ENCODE peak calls at places on chromosomes 6 and 20, in seven cellular contexts. A, Q, R, W, D, J and V are unnamed samples.
A peak's percentile ranks its signal among the peaks of the same experiment; 100 is the strongest.

GRCh38 chr20:23159923-23160445 is 73.9 kb upstream of the CD93 start:
- DNase-seq in A (no peak), W (no peak), J (no peak), Q (no peak), D (no peak), R (no peak), V (no peak)

GRCh38 chr6:28943223-28943556 is 19.4 kb upstream of the TRIM27 start:
- DNase-seq in Q (no peak), J (no peak), A (no peak), W (no peak), D (no peak), R (no peak), V (no peak)

GRCh38 chr6:14456941-14457340 is 339.4 kb downstream of the CD83 start:
- DNase-seq in W (no peak), D (no peak), Q (no peak), J (no peak), A (no peak), R (no peak), V (no peak)

GRCh38 chr6:71289039-71289801 is 609 bp downstream of the OGFRL1 start:
- DNase-seq in W (peak; percentile 43), A (peak; percentile 5), D (no peak), R (peak; percentile 54), Q (no peak), J (no peak), V (peak; percentile 51)

GRCh38 chr6:130671119-130672104 is 155.8 kb upstream of the SMLR1 start:
- DNase-seq in W (no peak), D (no peak), R (no peak), A (no peak), Q (peak; percentile 15), J (no peak), V (no peak)

GRCh38 chr6:39251406-39251805 is 22.1 kb upstream of the KCNK5 start:
- DNase-seq in Q (no peak), R (no peak), W (no peak), A (no peak), J (no peak), D (no peak), V (no peak)

GRCh38 chr6:124131259-124131658 is 327.6 kb downstream of the NKAIN2 start:
- DNase-seq in W (no peak), D (no peak), R (peak; percentile 84), A (no peak), Q (no peak), J (no peak), V (no peak)

GRCh38 chr6:148885920-148886845 is 139.4 kb downstream of the UST start:
- DNase-seq in A (peak; percentile 51), D (no peak), W (no peak), R (no peak), J (no peak), Q (no peak), V (peak; percentile 50)

GRCh38 chr6:42211726-42212125 is 5.9 kb downstream of the MRPS10 start:
- DNase-seq in A (no peak), R (no peak), D (no peak), Q (no peak), J (no peak), W (no peak), V (no peak)

GRCh38 chr6:100099189-100100074 is 105.4 kb upstream of the MCHR2 start:
- DNase-seq in R (peak; percentile 30), Q (peak; percentile 41), J (no peak), D (no peak), A (no peak), W (no peak), V (peak; percentile 46)

GRCh38 chr6:98203170-98203806 is 631.1 kb upstream of the POU3F2 start:
- DNase-seq in D (no peak), A (peak; percentile 49), Q (peak; percentile 0), W (no peak), R (peak; percentile 2), J (no peak), V (peak; percentile 61)

GRCh38 chr20:18224968-18225568 is 63.3 kb upstream of the ZNF133 start:
- DNase-seq in D (no peak), R (peak; percentile 54), A (peak; percentile 67), Q (peak; percentile 64), W (no peak), J (no peak), V (peak; percentile 54)

GRCh38 chr6:7157752-7158616 is 50.2 kb downstream of the RREB1 start:
- DNase-seq in J (peak; percentile 60), A (no peak), W (no peak), D (no peak), Q (peak; percentile 72), R (no peak), V (peak; percentile 78)

GRCh38 chr20:50124496-50124895 is 11.5 kb upstream of the UBE2V1 start:
- DNase-seq in W (no peak), R (no peak), Q (no peak), A (no peak), J (no peak), D (no peak), V (no peak)

GRCh38 chr6:138240476-138241245 is 22.4 kb upstream of the PBOV1 start:
- DNase-seq in W (no peak), A (no peak), J (no peak), D (no peak), R (peak; percentile 39), Q (no peak), V (peak; percentile 81)

GRCh38 chr20:32823078-32823477 is 3.3 kb downstream of the MAPRE1 start:
- DNase-seq in D (no peak), R (peak; percentile 93), Q (peak; percentile 82), W (no peak), A (no peak), J (peak; percentile 66), V (peak; percentile 74)

GRCh38 chr20:45191926-45192325 is 14.9 kb upstream of the SEMG1 start:
- DNase-seq in R (no peak), W (no peak), D (no peak), A (no peak), Q (no peak), J (no peak), V (no peak)

GRCh38 chr20:45193331-45193730 is 13.5 kb upstream of the SEMG1 start:
- DNase-seq in W (no peak), J (no peak), Q (no peak), R (no peak), A (no peak), D (no peak), V (no peak)

GRCh38 chr20:45187693-45188092 is 13.0 kb downstream of the PI3 start:
- DNase-seq in R (no peak), A (no peak), D (no peak), J (no peak), Q (no peak), W (no peak), V (no peak)

GRCh38 chr20:45189861-45190260 is 15.2 kb downstream of the PI3 start:
- DNase-seq in D (no peak), Q (no peak), R (no peak), W (no peak), A (no peak), J (no peak), V (no peak)

DNA sequence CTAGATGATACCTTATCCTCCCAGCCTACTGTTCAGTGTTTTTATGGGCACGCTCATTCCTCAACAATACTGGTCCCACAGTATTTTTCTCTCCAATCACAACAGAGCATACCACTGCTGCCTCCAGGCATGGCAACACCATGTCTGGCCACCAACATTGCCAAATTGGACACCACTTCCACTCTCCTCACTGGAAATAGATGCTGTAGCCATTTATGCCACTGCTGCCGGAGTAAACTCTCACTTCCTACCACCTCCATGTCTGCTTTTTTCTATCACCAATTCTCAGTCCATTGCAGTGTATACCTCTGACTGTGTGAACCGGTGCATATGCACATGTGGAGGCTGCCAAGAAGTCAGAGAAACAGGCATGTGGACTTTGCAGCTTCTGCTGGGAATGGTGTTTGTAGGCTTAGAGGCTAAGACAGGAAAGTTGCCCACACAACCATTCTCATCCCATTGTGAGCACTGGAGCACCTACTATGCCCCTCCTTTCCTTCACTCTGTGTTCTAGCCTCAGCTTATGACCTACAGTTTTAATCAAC is 14.4 kb downstream of the PI3 start:
- DNase-seq in J (no peak), D (no peak), A (no peak), Q (no peak), R (no peak), W (no peak), V (no peak)
- H3K4me1 ChIP-seq in J (no peaks in the 10 kb centered on the region), D (no peaks in the 10 kb centered on the region), A (no peaks in the 10 kb centered on the region), Q (no peaks in the 10 kb centered on the region), R (no peaks in the 10 kb centered on the region), W (no peaks in the 10 kb centered on the region), V (no peaks in the 10 kb centered on the region)

GRCh38 chr6:17867880-17868279 is 119.6 kb downstream of the KIF13A start:
- DNase-seq in J (no peak), R (peak; percentile 59), D (no peak), A (no peak), Q (peak; percentile 81), W (no peak), V (no peak)
- H2AK5ac ChIP-seq in J (no peak overlapping the region), R (no peak overlapping the region), D (no peak overlapping the region), A (no peak overlapping the region), Q (peak overlapping the region; percentile 18), W (no peak overlapping the region), V (no peak overlapping the region)

GRCh38 chr20:427401-427800 is 19.3 kb downstream of the RBCK1 start:
- DNase-seq in R (no peak), W (no peak), J (no peak), Q (no peak), D (no peak), A (no peak), V (no peak)

GRCh38 chr20:428658-429200 is 20.6 kb downstream of the RBCK1 start:
- DNase-seq in D (no peak), J (no peak), A (no peak), R (no peak), Q (no peak), W (peak; percentile 61), V (no peak)

GRCh38 chr20:430091-430999 is 22.2 kb downstream of the RBCK1 start:
- DNase-seq in A (no peak), J (no peak), R (no peak), W (no peak), Q (no peak), D (no peak), V (no peak)

GRCh38 chr20:427849-428657 is 20.0 kb downstream of the RBCK1 start:
- DNase-seq in R (no peak), A (no peak), D (no peak), J (no peak), Q (no peak), W (no peak), V (no peak)

DNA sequence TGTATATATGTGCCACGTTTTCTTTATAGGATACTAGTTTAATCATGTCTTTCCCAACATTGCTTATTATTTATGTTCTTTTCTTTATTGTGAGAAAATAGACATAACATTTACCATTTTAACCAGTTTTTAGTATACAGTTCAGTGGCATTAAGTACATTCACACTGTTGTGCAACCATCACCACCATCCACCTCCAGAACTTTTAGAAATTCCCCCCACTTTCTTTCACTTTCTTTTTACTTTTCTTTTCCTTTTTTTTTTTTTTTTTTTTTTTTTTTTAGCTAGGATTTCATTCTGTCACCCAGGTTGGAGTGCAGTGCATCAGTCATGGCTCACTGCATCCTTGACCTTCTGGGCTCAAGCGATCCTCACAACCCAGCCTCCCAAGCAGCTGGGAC is 18.5 kb downstream of the RBCK1 start:
- DNase-seq in Q (no peak), D (no peak), J (no peak), R (no peak), A (no peak), W (no peak), V (no peak)
- H4K8ac ChIP-seq in Q (no peak overlapping the region), D (no peak overlapping the region), J (no peak overlapping the region), R (no peak overlapping the region), A (no peak overlapping the region), W (no peak overlapping the region), V (no peak overlapping the region)

GRCh38 chr6:55290736-55291135 is 36.5 kb upstream of the GFRAL start:
- DNase-seq in Q (no peak), R (no peak), W (no peak), A (no peak), D (no peak), J (peak; percentile 42), V (no peak)
- H3K4me1 ChIP-seq in Q (no peaks in the 10 kb centered on the region), R (no peaks in the 10 kb centered on the region), W (no peaks in the 10 kb centered on the region), A (no peaks in the 10 kb centered on the region), D (no peaks in the 10 kb centered on the region), J (no peaks in the 10 kb centered on the region), V (no peaks in the 10 kb centered on the region)

GRCh38 chr6:56552212-56553130 is 90.2 kb downstream of the DST start:
- DNase-seq in D (no peak), W (no peak), R (peak; percentile 52), A (no peak), J (peak; percentile 30), Q (peak; percentile 76), V (no peak)
- H2AK5ac ChIP-seq in D (no peak overlapping the region), W (no peak overlapping the region), R (peak overlapping the region; percentile 69), A (no peak overlapping the region), J (no peak overlapping the region), Q (no peak overlapping the region), V (no peak overlapping the region)